ENCODE peak calls at places on chromosomes 5 and 9, in five cellular contexts. U is Peyer's patch, H is stomach, L is A549, B is aorta. A is an unnamed sample.

GRCh38 chr5:93150311-93151012 is 430.6 kb downstream of the NR2F1-AS1 start:
- DNase-seq in U (no peak), L (peak; percentile 3), H (no peak), B (no peak), A (no peak)

GRCh38 chr5:3335301-3335700 is 260.3 kb upstream of the IRX1 start:
- DNase-seq in H (no peak), B (no peak), U (no peak), L (no peak), A (no peak)

GRCh38 chr9:76486151-76486550 is 27.2 kb downstream of the GCNT1 start:
- DNase-seq in H (no peak), U (no peak), L (no peak), B (no peak), A (no peak)

GRCh38 chr9:71638627-71639026 is 129.7 kb downstream of the CEMIP2 start:
- DNase-seq in B (peak; percentile 56), H (no peak), L (no peak), U (no peak), A (no peak)

GRCh38 chr9:114722363-114722695 is 40.3 kb upstream of the TEX48 start:
- DNase-seq in B (no peak), L (no peak), U (no peak), H (no peak), A (no peak)

GRCh38 chr5:42606464-42606869 is 150.2 kb upstream of the CCDC152 start:
- DNase-seq in L (no peak), U (no peak), H (no peak), B (no peak), A (no peak)

GRCh38 chr5:78560456-78560855 is 88.1 kb downstream of the LHFPL2 start:
- DNase-seq in U (no peak), L (no peak), B (no peak), H (no peak), A (no peak)

GRCh38 chr5:116494784-116495480 is 79.7 kb downstream of the SEMA6A start:
- DNase-seq in H (no peak), B (no peak), U (no peak), L (no peak), A (no peak)

GRCh38 chr5:172931001-172931536 is 28.2 kb upstream of the RPL26L1 start:
- DNase-seq in B (peak; percentile 81), U (no peak), H (no peak), L (peak; percentile 89), A (no peak)

GRCh38 chr5:130335116-130335515 is 430.9 kb downstream of the CHSY3 start:
- DNase-seq in U (no peak), B (no peak), H (no peak), L (no peak), A (no peak)

GRCh38 chr5:132679717-132680380 is 6.1 kb downstream of the IL4 start:
- DNase-seq in L (no peak), H (no peak), B (no peak), U (no peak), A (no peak)

GRCh38 chr5:61200582-61201155 is 38.4 kb upstream of the SMIM15 start:
- DNase-seq in H (no peak), U (no peak), L (no peak), B (no peak), A (no peak)

GRCh38 chr9:70101265-70101664 is 57.6 kb downstream of the MAMDC2 start:
- DNase-seq in U (no peak), B (no peak), H (no peak), L (no peak), A (no peak)

GRCh38 chr5:135491552-135492318 is 39.6 kb upstream of the TIFAB start:
- DNase-seq in B (no peak), U (no peak), H (peak; percentile 30), L (no peak), A (peak; percentile 76)

GRCh38 chr9:129765764-129766317 is 13.0 kb upstream of the PTGES start:
- DNase-seq in H (no peak), U (no peak), L (no peak), B (no peak), A (no peak)

GRCh38 chr9:16247188-16247875 is 623.1 kb downstream of the BNC2 start:
- DNase-seq in B (peak; percentile 56), H (no peak), U (no peak), L (peak; percentile 34), A (no peak)

GRCh38 chr5:132491368-132492364 is 1.1 kb upstream of the IRF1 start:
- DNase-seq in L (no peak), H (peak; percentile 27), B (no peak), U (peak; percentile 17), A (no peak)

GRCh38 chr5:135641329-135642178 is 62.8 kb upstream of the CXCL14 start:
- DNase-seq in L (no peak), U (no peak), B (no peak), H (no peak), A (no peak)

GRCh38 chr5:68962632-68963484 is 131.0 kb upstream of the SLC30A5 start:
- DNase-seq in L (peak; percentile 64), H (peak; percentile 69), B (peak; percentile 62), U (peak; percentile 19), A (no peak)

GRCh38 chr5:57735754-57736153 is 253.1 kb upstream of the ACTBL2 start:
- DNase-seq in H (no peak), U (no peak), B (no peak), L (peak; percentile 76), A (no peak)

GRCh38 chr9:90245661-90246060 is 397.0 kb downstream of the DIRAS2 start:
- DNase-seq in L (no peak), H (no peak), B (no peak), U (no peak), A (no peak)

GRCh38 chr9:38106488-38106887 is 37.5 kb upstream of the SHB start:
- DNase-seq in B (no peak), H (no peak), U (no peak), L (no peak), A (no peak)

GRCh38 chr5:60829490-60830266 is 14.4 kb downstream of the ELOVL7 start:
- DNase-seq in L (no peak), H (no peak), B (no peak), U (no peak), A (no peak)

GRCh38 chr9:137967280-137967943 is 89.8 kb downstream of the CACNA1B start:
- DNase-seq in B (no peak), H (peak; percentile 11), U (no peak), L (no peak), A (no peak)

GRCh38 chr5:10307206-10308148 is at the start of gene CMBL:
- DNase-seq in B (peak; percentile 65), H (no peak), L (peak; percentile 64), U (no peak), A (peak; percentile 74)

GRCh38 chr5:87844449-87844848 is 424.2 kb downstream of the TMEM161B start:
- DNase-seq in L (no peak), U (no peak), B (no peak), H (no peak), A (no peak)

GRCh38 chr5:140382866-140383265 is 18.8 kb upstream of the ANKHD1 start:
- DNase-seq in L (no peak), H (no peak), B (no peak), U (no peak), A (no peak)

GRCh38 chr5:140381972-140382371 is 19.7 kb upstream of the ANKHD1 start:
- DNase-seq in L (no peak), H (no peak), B (no peak), U (no peak), A (no peak)

GRCh38 chr5:140383300-140383699 is 18.3 kb upstream of the ANKHD1 start:
- DNase-seq in U (no peak), B (no peak), L (no peak), H (no peak), A (no peak)

DNA sequence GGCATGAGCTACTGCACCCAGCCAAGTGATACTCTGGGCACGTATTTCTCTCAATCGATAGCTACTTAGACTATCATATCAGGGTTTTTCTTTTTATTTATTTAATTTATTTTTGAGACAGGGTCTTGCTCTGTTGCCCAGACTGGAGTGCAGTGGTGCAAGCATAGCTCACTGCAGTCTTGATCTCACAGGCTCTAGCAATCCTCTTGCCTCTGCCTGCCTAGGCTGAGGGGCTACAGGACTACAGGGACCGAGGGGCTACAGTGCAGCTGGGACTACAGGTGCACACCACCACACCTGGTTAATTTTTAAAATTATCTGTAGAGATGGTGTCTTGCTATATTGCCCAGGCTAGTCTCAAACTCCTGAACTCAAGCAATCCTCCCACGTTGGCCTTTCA is 20.3 kb upstream of the ANKHD1 start:
- DNase-seq in B (no peak), H (no peak), L (no peak), U (no peak), A (no peak)
- H3K9me3 ChIP-seq in B (no peaks in the 10 kb centered on the region), H (no peaks in the 10 kb centered on the region), L (peaks cover 6% of the 10 kb centered on the region), U (no peaks in the 10 kb centered on the region), A (no peaks in the 10 kb centered on the region)

GRCh38 chr5:157828031-157828948 is 30.7 kb downstream of the CLINT1 start:
- DNase-seq in U (no peak), L (no peak), H (no peak), B (no peak), A (no peak)
- H3K27ac ChIP-seq in U (peak overlapping the region; percentile 10), L (no peak overlapping the region), H (peak overlapping the region; percentile 46), B (peak overlapping the region; percentile 36), A (no peak overlapping the region)

DNA sequence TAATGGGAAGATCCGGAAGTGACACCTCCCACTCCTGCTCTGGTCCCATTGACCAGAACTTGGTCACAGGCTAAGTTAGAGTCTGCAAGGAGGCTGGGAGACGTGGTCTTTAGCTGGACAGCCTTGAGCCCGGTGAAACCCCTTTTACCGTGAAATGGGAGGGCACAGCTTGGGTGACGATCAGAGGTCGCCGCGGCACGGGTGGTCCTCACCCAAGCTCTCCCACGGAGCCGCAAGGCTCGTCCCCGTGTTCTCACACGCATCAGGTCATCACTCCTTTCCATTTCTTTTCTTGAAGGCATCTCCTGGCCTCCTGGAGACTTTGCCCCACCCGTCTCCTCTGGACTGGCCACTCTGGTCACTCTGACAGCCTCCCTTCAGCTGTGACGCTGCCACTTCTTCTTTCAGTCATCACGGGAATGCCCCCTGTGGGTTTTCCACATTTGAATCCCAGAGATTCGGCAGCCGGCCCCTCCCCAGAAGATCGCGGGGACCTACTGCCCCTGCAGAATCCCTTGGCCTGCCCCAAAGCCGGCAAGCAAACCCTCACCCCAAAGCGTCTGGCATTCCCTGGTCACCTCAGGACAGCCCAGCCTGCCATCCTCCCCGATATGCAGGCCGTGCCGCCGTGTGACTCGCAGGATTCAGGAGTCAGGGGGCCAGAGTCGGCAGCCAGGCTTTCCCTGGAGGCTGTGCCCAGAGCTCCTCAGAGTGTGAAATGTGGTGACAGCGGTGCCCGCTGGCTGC is 18.9 kb upstream of the EGFL7 start:
- DNase-seq in L (no peak), B (peak; percentile 73), H (no peak), U (no peak), A (peak; percentile 63)
- H3K4me3 ChIP-seq in L (peak overlapping the region; percentile 32), B (no peak overlapping the region), H (peak overlapping the region; percentile 17), U (peak overlapping the region; percentile 25), A (peak overlapping the region; percentile 51)

DNA sequence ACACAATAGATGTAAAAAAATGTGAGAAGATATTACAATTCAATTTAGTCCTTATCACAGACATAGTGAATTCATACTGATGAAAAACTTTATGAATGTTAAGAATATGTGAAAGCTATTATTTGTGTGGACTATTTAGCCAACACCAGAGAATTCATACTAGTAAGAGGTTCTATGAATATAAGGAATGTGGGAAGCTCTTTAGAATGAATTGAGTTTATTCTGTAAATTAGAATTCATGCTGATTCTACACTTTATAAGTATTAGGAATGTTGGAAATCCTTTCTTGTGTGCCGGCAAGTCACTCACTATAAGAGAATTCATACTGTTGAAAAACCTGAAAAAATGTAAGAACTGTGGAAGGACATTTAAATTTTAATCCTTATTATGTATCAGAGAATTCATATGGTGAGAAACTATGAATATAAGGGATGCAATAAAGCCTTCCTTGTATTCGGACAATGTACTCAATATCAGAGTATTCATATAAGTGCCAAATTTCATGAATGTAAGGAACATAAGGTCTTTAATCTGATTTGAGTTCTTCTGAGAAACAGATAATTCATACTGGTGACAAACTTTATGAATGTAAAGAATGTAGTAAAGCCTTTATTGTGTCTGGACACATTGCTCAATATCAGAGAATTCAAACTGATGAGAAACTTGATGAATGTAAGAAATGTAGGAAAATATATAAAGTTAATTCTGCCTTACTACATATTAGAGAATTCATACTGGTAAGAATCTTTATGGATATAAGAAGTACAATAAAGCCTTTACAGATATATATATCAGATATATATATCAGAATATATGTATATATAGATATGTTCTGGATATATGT is 21.5 kb upstream of the PCDHA1 start:
- DNase-seq in U (no peak), L (peak; percentile 4), B (no peak), H (no peak), A (no peak)
- H3K9me3 ChIP-seq in U (peaks cover 5% of the 10 kb centered on the region), L (peaks cover 80% of the 10 kb centered on the region), B (peaks cover 17% of the 10 kb centered on the region), H (peaks cover 98% of the 10 kb centered on the region), A (peaks cover 95% of the 10 kb centered on the region)

A was measured in upper lobe of right lung.